ENCODE peak calls at places on chromosomes 11 and 22, in seven cellular contexts. One of them, this sample, is unnamed.

GRCh38 chr22:49767355-49768062 is 60.2 kb downstream of the BRD1 start:
- DNase-seq in stomach: no peak
- DNase-seq in sigmoid colon: peak; percentile 61
- DNase-seq in transverse colon: peak; percentile 13
- DNase-seq in suprapubic skin: no peak
- DNase-seq in esophagus muscularis mucosa: no peak
- DNase-seq in K562: peak; percentile 47
- DNase-seq in this sample: no peak

GRCh38 chr11:58719406-58720117 is 12.2 kb downstream of the GLYAT start:
- DNase-seq in suprapubic skin: no peak
- DNase-seq in esophagus muscularis mucosa: no peak
- DNase-seq in sigmoid colon: no peak
- DNase-seq in K562: no peak
- DNase-seq in stomach: no peak
- DNase-seq in transverse colon: no peak
- DNase-seq in this sample: no peak

GRCh38 chr11:67378544-67378943 is 5.1 kb upstream of the CLCF1 start:
- DNase-seq in transverse colon: no peak
- DNase-seq in suprapubic skin: no peak
- DNase-seq in K562: no peak
- DNase-seq in esophagus muscularis mucosa: no peak
- DNase-seq in stomach: no peak
- DNase-seq in sigmoid colon: no peak
- DNase-seq in this sample: no peak

GRCh38 chr11:91296628-91297027 is 928.0 kb upstream of the FAT3 start:
- DNase-seq in K562: no peak
- DNase-seq in esophagus muscularis mucosa: no peak
- DNase-seq in transverse colon: no peak
- DNase-seq in suprapubic skin: no peak
- DNase-seq in sigmoid colon: no peak
- DNase-seq in stomach: no peak
- DNase-seq in this sample: no peak

GRCh38 chr22:35315855-35316745 is 16.4 kb downstream of the TOM1 start:
- DNase-seq in suprapubic skin: peak; percentile 80
- DNase-seq in stomach: no peak
- DNase-seq in K562: no peak
- DNase-seq in transverse colon: no peak
- DNase-seq in sigmoid colon: peak; percentile 65
- DNase-seq in esophagus muscularis mucosa: no peak
- DNase-seq in this sample: no peak

GRCh38 chr11:69644071-69644961 is 3.4 kb downstream of the CCND1 start:
- DNase-seq in stomach: peak; percentile 87
- DNase-seq in K562: peak; percentile 60
- DNase-seq in transverse colon: peak; percentile 67
- DNase-seq in suprapubic skin: no peak
- DNase-seq in sigmoid colon: peak; percentile 86
- DNase-seq in esophagus muscularis mucosa: no peak
- DNase-seq in this sample: peak; percentile 95

GRCh38 chr11:27913650-27914049 is 194.3 kb downstream of the KIF18A start:
- DNase-seq in esophagus muscularis mucosa: no peak
- DNase-seq in transverse colon: no peak
- DNase-seq in K562: no peak
- DNase-seq in sigmoid colon: no peak
- DNase-seq in stomach: no peak
- DNase-seq in suprapubic skin: no peak
- DNase-seq in this sample: no peak

GRCh38 chr11:110182886-110183285 is 89.7 kb downstream of the ZC3H12C start:
- DNase-seq in stomach: no peak
- DNase-seq in suprapubic skin: no peak
- DNase-seq in esophagus muscularis mucosa: no peak
- DNase-seq in transverse colon: no peak
- DNase-seq in K562: no peak
- DNase-seq in sigmoid colon: no peak
- DNase-seq in this sample: no peak

GRCh38 chr22:33465554-33465953 is 407.4 kb upstream of the SYN3 start:
- DNase-seq in transverse colon: no peak
- DNase-seq in stomach: no peak
- DNase-seq in K562: no peak
- DNase-seq in suprapubic skin: no peak
- DNase-seq in esophagus muscularis mucosa: no peak
- DNase-seq in sigmoid colon: no peak
- DNase-seq in this sample: no peak

GRCh38 chr11:114563077-114563476 is 3.4 kb upstream of the NXPE1 start:
- DNase-seq in transverse colon: no peak
- DNase-seq in sigmoid colon: no peak
- DNase-seq in esophagus muscularis mucosa: no peak
- DNase-seq in suprapubic skin: no peak
- DNase-seq in K562: no peak
- DNase-seq in stomach: no peak
- DNase-seq in this sample: no peak

GRCh38 chr11:86279713-86280112 is 22.3 kb upstream of the HIKESHI start:
- DNase-seq in transverse colon: no peak
- DNase-seq in esophagus muscularis mucosa: no peak
- DNase-seq in suprapubic skin: no peak
- DNase-seq in stomach: no peak
- DNase-seq in K562: no peak
- DNase-seq in sigmoid colon: no peak
- DNase-seq in this sample: no peak

GRCh38 chr22:18000441-18001039 is 23.8 kb downstream of the MICAL3 start:
- DNase-seq in suprapubic skin: peak; percentile 68
- DNase-seq in transverse colon: peak; percentile 36
- DNase-seq in K562: no peak
- DNase-seq in sigmoid colon: peak; percentile 69
- DNase-seq in stomach: no peak
- DNase-seq in esophagus muscularis mucosa: no peak
- DNase-seq in this sample: peak; percentile 87

GRCh38 chr22:34356481-34356880 is 436.2 kb upstream of the LARGE1 start:
- DNase-seq in stomach: no peak
- DNase-seq in sigmoid colon: no peak
- DNase-seq in suprapubic skin: no peak
- DNase-seq in transverse colon: no peak
- DNase-seq in K562: no peak
- DNase-seq in esophagus muscularis mucosa: no peak
- DNase-seq in this sample: no peak

GRCh38 chr22:23212061-23213030 is 32.0 kb downstream of the BCR start:
- DNase-seq in esophagus muscularis mucosa: no peak
- DNase-seq in K562: peak; percentile 60
- DNase-seq in transverse colon: no peak
- DNase-seq in suprapubic skin: no peak
- DNase-seq in sigmoid colon: no peak
- DNase-seq in stomach: no peak
- DNase-seq in this sample: no peak

GRCh38 chr11:76266269-76266668 is 60.0 kb upstream of the WNT11 start:
- DNase-seq in transverse colon: no peak
- DNase-seq in suprapubic skin: peak; percentile 78
- DNase-seq in K562: no peak
- DNase-seq in stomach: no peak
- DNase-seq in sigmoid colon: peak; percentile 74
- DNase-seq in esophagus muscularis mucosa: no peak
- DNase-seq in this sample: no peak

GRCh38 chr11:638616-639323 is 1.7 kb downstream of the DRD4 start:
- DNase-seq in transverse colon: no peak
- DNase-seq in suprapubic skin: no peak
- DNase-seq in K562: no peak
- DNase-seq in stomach: no peak
- DNase-seq in sigmoid colon: no peak
- DNase-seq in esophagus muscularis mucosa: no peak
- DNase-seq in this sample: no peak

GRCh38 chr22:23509571-23510302 is 70.4 kb downstream of the IGLL1 start:
- DNase-seq in sigmoid colon: no peak
- DNase-seq in K562: no peak
- DNase-seq in suprapubic skin: no peak
- DNase-seq in transverse colon: no peak
- DNase-seq in stomach: no peak
- DNase-seq in esophagus muscularis mucosa: no peak
- DNase-seq in this sample: no peak

GRCh38 chr11:111601979-111602864 is at the start of gene SIK2:
- DNase-seq in esophagus muscularis mucosa: peak; percentile 96
- DNase-seq in suprapubic skin: peak; percentile 96
- DNase-seq in stomach: peak; percentile 94
- DNase-seq in transverse colon: peak; percentile 95
- DNase-seq in sigmoid colon: peak; percentile 98
- DNase-seq in K562: peak; percentile 95
- DNase-seq in this sample: peak; percentile 98

GRCh38 chr22:31829505-31829904 is 75.7 kb downstream of the DEPDC5 start:
- DNase-seq in transverse colon: no peak
- DNase-seq in suprapubic skin: no peak
- DNase-seq in esophagus muscularis mucosa: no peak
- DNase-seq in K562: peak; percentile 44
- DNase-seq in stomach: no peak
- DNase-seq in sigmoid colon: no peak
- DNase-seq in this sample: no peak

GRCh38 chr11:125078016-125078415 is 14.9 kb downstream of the SLC37A2 start:
- DNase-seq in sigmoid colon: no peak
- DNase-seq in transverse colon: no peak
- DNase-seq in stomach: no peak
- DNase-seq in K562: no peak
- DNase-seq in suprapubic skin: no peak
- DNase-seq in esophagus muscularis mucosa: no peak
- DNase-seq in this sample: no peak

DNA sequence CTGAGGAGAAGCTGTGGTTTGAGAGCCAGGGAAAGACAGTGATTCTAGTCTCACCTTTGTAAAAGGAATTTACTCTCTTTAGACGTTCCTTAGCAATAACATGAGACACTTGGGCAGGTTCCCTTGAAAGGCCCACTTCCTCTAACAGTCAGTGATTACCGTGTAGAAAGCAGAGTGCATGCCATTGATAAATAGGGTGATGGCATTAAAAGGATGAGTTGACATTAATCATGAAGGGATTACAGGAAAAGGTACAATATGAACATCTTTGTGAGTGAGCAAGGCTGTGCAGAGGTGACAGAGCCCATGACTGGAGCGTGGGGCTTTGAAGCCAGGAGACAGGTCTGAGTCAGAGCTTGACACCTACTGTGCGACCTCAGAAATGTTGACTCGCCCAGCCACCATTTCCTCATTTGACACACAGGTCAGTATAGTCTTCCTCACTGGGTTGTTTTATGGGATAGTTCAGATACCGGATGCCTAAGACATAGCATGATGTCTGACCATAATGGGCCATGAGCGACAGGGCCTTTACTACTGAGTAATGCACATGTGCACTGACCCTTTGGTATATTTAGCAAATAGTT is 341.7 kb upstream of the MTNR1B start:
- DNase-seq in K562: no peak
- DNase-seq in stomach: no peak
- DNase-seq in transverse colon: no peak
- DNase-seq in sigmoid colon: no peak
- DNase-seq in suprapubic skin: no peak
- DNase-seq in esophagus muscularis mucosa: no peak
- DNase-seq in this sample: no peak
- TF ChIP-seq EP300 in K562: no peak
- TF ChIP-seq EP300 in stomach: no peak
- TF ChIP-seq EP300 in transverse colon: no peak
- TF ChIP-seq EP300 in sigmoid colon: no peak
- TF ChIP-seq EP300 in suprapubic skin: no peak
- TF ChIP-seq EP300 in esophagus muscularis mucosa: no peak
- TF ChIP-seq EP300 in this sample: no peak

GRCh38 chr11:117010808-117011540 is 87.3 kb downstream of the SIK3 start:
- DNase-seq in K562: no peak
- DNase-seq in esophagus muscularis mucosa: no peak
- DNase-seq in sigmoid colon: no peak
- DNase-seq in stomach: no peak
- DNase-seq in suprapubic skin: no peak
- DNase-seq in transverse colon: no peak
- DNase-seq in this sample: no peak
- TF ChIP-seq POLR2AphosphoS5 in K562: no peak
- TF ChIP-seq POLR2AphosphoS5 in esophagus muscularis mucosa: no peak
- TF ChIP-seq POLR2AphosphoS5 in sigmoid colon: no peak
- TF ChIP-seq POLR2AphosphoS5 in stomach: no peak
- TF ChIP-seq POLR2AphosphoS5 in suprapubic skin: no peak
- TF ChIP-seq POLR2AphosphoS5 in transverse colon: no peak
- TF ChIP-seq POLR2AphosphoS5 in this sample: no peak

DNA sequence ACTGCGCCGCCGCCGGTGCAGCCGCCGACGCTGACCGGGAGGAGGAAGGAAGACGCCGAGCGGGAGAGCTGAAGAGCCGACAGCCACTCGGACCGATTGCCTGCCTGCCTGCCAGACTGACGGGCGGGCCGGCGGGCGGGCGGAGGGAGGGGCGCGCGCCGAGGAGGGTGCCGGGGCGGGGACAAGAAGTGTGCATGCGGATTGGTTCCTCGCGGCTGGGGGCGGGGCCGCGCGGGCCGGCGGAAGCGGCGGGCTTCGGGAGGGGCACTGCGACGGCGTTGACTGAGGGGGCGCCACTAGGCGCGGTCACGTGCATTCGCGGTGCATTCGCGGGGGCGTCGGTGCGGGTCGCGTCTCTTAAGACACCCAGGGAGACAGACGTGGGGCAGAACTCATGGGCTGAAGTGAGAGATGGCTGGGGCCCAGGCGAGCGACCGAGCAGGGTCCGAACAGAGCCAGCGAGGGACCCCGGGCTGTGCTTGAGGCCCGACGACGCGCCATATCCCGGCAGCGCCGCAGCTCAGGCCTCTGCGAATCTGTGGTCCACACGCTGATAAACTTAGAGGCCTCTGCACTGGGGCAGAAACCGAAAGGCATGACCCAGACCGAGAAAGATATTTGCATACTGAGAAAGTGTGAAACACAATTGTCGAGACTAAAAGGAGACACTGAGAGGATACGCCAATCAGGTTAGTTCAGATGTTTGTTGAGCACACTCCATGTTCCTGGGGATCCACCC is at the start of gene MAPK1:
- DNase-seq in sigmoid colon: peak; percentile 96
- DNase-seq in transverse colon: peak; percentile 95
- DNase-seq in suprapubic skin: peak; percentile 95
- DNase-seq in esophagus muscularis mucosa: peak; percentile 98
- DNase-seq in K562: peak; percentile 100
- DNase-seq in stomach: peak; percentile 93
- DNase-seq in this sample: peak; percentile 99
- TF ChIP-seq EP300 in sigmoid colon: no peak
- TF ChIP-seq EP300 in transverse colon: no peak
- TF ChIP-seq EP300 in suprapubic skin: no peak
- TF ChIP-seq EP300 in esophagus muscularis mucosa: no peak
- TF ChIP-seq EP300 in K562: no peak
- TF ChIP-seq EP300 in stomach: no peak
- TF ChIP-seq EP300 in this sample: no peak

GRCh38 chr11:46916669-46917108 is 1.7 kb downstream of the LRP4 start:
- DNase-seq in esophagus muscularis mucosa: no peak
- DNase-seq in sigmoid colon: peak; percentile 88
- DNase-seq in suprapubic skin: no peak
- DNase-seq in stomach: peak; percentile 51
- DNase-seq in K562: peak; percentile 45
- DNase-seq in transverse colon: peak; percentile 62
- DNase-seq in this sample: no peak

GRCh38 chr11:46918087-46918751 is at the start of gene LRP4:
- DNase-seq in K562: peak; percentile 92
- DNase-seq in transverse colon: peak; percentile 69
- DNase-seq in sigmoid colon: peak; percentile 68
- DNase-seq in esophagus muscularis mucosa: no peak
- DNase-seq in stomach: peak; percentile 52
- DNase-seq in suprapubic skin: no peak
- DNase-seq in this sample: peak; percentile 92

GRCh38 chr11:46918778-46919513 is 596 bp upstream of the LRP4 start:
- DNase-seq in K562: no peak
- DNase-seq in esophagus muscularis mucosa: no peak
- DNase-seq in transverse colon: peak; percentile 15
- DNase-seq in stomach: no peak
- DNase-seq in suprapubic skin: no peak
- DNase-seq in sigmoid colon: no peak
- DNase-seq in this sample: no peak

GRCh38 chr11:46917109-46918086 is 952 bp downstream of the LRP4 start:
- DNase-seq in esophagus muscularis mucosa: no peak
- DNase-seq in transverse colon: peak; percentile 14
- DNase-seq in sigmoid colon: peak; percentile 65
- DNase-seq in suprapubic skin: no peak
- DNase-seq in K562: no peak
- DNase-seq in stomach: no peak
- DNase-seq in this sample: peak; percentile 79

GRCh38 chr11:46920709-46921108 is 2.4 kb upstream of the LRP4 start:
- DNase-seq in transverse colon: peak; percentile 45
- DNase-seq in sigmoid colon: peak; percentile 89
- DNase-seq in esophagus muscularis mucosa: no peak
- DNase-seq in stomach: no peak
- DNase-seq in K562: no peak
- DNase-seq in suprapubic skin: peak; percentile 69
- DNase-seq in this sample: no peak
- TF ChIP-seq POLR2AphosphoS5 in transverse colon: no peak
- TF ChIP-seq POLR2AphosphoS5 in sigmoid colon: peak; percentile 50
- TF ChIP-seq POLR2AphosphoS5 in esophagus muscularis mucosa: peak; percentile 44
- TF ChIP-seq POLR2AphosphoS5 in stomach: peak; percentile 16
- TF ChIP-seq POLR2AphosphoS5 in K562: no peak
- TF ChIP-seq POLR2AphosphoS5 in suprapubic skin: no peak
- TF ChIP-seq POLR2AphosphoS5 in this sample: no peak

This sample was measured in upper lobe of left lung.